ENCODE peak calls at places on chromosomes 12 and 14, in eight cellular contexts. P is tibial nerve, X is body of pancreas, D is IMR-90, S is ovary, B is right cardiac atrium, Z is pancreas, K is neural progenitor cell. R is an unnamed sample.
A peak's percentile ranks its signal among the peaks of the same experiment; 100 is the strongest.

GRCh38 chr12:49763006-49763591 is 21.7 kb downstream of the TMBIM6 start:
- DNase-seq in X (peak; percentile 62), S (peak; percentile 39), P (peak; percentile 80), D (peak; percentile 39), Z (peak; percentile 35), K (peak; percentile 79), B (peak; percentile 71), R (peak; percentile 55)

GRCh38 chr12:50579757-50580267 is 75.0 kb downstream of the DIP2B start:
- DNase-seq in Z (no peak), X (no peak), P (no peak), B (no peak), K (no peak), D (peak; percentile 60), S (no peak), R (no peak)

GRCh38 chr14:70714055-70714550 is 72.4 kb downstream of the TTC9 start:
- DNase-seq in Z (peak; percentile 28), D (peak; percentile 63), B (no peak), S (no peak), X (peak; percentile 54), P (peak; percentile 48), K (peak; percentile 81), R (peak; percentile 46)

GRCh38 chr14:34053666-34054065 is 102.8 kb upstream of the EGLN3 start:
- DNase-seq in Z (no peak), D (no peak), X (no peak), B (peak; percentile 46), P (peak; percentile 32), S (peak; percentile 63), K (no peak), R (no peak)

GRCh38 chr12:12716151-12716844 is 870 bp upstream of the CDKN1B start:
- DNase-seq in X (no peak), B (no peak), S (no peak), P (peak; percentile 42), D (peak; percentile 31), K (no peak), Z (no peak), R (peak; percentile 36)

GRCh38 chr14:90695997-90696681 is 120.1 kb downstream of the TTC7B start:
- DNase-seq in B (no peak), K (no peak), S (no peak), Z (no peak), D (no peak), X (no peak), P (no peak), R (no peak)

GRCh38 chr12:92063641-92064040 is 82.0 kb downstream of the BTG1 start:
- DNase-seq in B (no peak), P (no peak), X (no peak), D (peak; percentile 81), S (no peak), K (no peak), Z (no peak), R (no peak)

GRCh38 chr12:52949413-52950331 is 754 bp downstream of the KRT18 start:
- DNase-seq in P (no peak), B (no peak), D (peak; percentile 95), S (no peak), K (peak; percentile 46), X (peak; percentile 82), Z (peak; percentile 84), R (peak; percentile 91)

GRCh38 chr12:31524791-31525495 is 66.0 kb downstream of the DENND5B start:
- DNase-seq in P (no peak), B (no peak), X (no peak), S (no peak), K (no peak), D (peak; percentile 79), Z (no peak), R (no peak)

GRCh38 chr12:31523306-31523705 is 67.6 kb downstream of the DENND5B start:
- DNase-seq in B (no peak), Z (no peak), D (no peak), X (no peak), K (no peak), S (no peak), P (no peak), R (no peak)

GRCh38 chr12:31519525-31519924 is 71.4 kb downstream of the DENND5B start:
- DNase-seq in D (no peak), X (no peak), S (no peak), B (no peak), P (no peak), K (no peak), Z (no peak), R (no peak)

GRCh38 chr12:31522607-31523006 is 68.3 kb downstream of the DENND5B start:
- DNase-seq in S (no peak), P (no peak), K (no peak), X (no peak), D (no peak), Z (no peak), B (no peak), R (no peak)

GRCh38 chr12:31521972-31522371 is 69.0 kb downstream of the DENND5B start:
- DNase-seq in B (no peak), Z (no peak), K (no peak), P (no peak), S (no peak), D (peak; percentile 54), X (no peak), R (no peak)
- H3K27ac ChIP-seq in B (no peak overlapping the region), Z (no peak overlapping the region), K (no peak overlapping the region), P (no peak overlapping the region), S (no peak overlapping the region), D (no peak overlapping the region), X (no peak overlapping the region), R (no peak overlapping the region)

GRCh38 chr12:662541-663292 is 528 bp downstream of the NINJ2 start:
- DNase-seq in B (peak; percentile 27), D (no peak), P (no peak), S (no peak), K (no peak), X (no peak), Z (no peak), R (no peak)

GRCh38 chr12:664075-664778 is 982 bp upstream of the NINJ2 start:
- DNase-seq in X (no peak), B (no peak), D (no peak), P (no peak), S (no peak), K (no peak), Z (no peak), R (no peak)

GRCh38 chr12:659090-659683 is 4.1 kb downstream of the NINJ2 start:
- DNase-seq in D (no peak), K (peak; percentile 42), X (no peak), B (no peak), S (no peak), Z (no peak), P (no peak), R (no peak)

GRCh38 chr12:663293-663871 is at the start of gene NINJ2:
- DNase-seq in K (no peak), Z (no peak), S (no peak), P (no peak), D (no peak), B (peak; percentile 36), X (no peak), R (no peak)

DNA sequence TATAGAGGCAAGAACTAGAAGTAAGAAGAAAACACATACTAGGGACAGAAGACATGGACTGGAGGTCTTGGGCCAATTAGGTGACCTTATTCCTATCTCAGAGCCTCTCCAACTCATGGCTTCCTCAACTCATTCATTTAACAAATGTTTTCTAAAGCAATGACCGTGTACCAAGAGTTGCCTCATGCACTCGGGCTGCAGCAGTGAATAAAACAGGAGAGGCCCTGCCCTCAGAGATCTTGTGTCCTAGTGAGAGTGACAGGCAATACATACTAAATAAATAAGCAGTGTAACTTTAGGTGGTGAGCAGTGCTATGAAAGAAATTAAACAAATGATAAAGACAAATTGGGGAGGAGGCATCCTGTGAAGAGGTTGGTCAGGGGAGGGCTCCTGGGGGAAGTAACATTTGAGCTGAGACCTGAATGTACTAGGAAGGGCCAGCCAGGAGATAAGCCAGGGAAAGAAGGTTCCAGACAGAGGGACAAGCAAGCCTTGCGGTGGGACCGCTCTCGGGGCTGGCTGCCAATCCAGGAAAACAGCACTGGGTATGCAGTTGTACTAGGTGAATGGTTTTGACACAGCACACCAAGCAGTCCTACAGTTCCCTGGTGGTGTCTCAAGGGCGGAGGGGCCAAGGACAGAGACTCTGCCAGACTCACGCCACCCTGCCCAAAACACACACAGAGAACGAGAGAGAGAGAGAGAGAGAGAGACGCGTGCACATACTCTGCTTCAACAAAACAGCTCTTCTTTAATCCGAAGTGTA is 1.3 kb downstream of the NINJ2 start:
- DNase-seq in P (no peak), K (no peak), Z (no peak), D (no peak), B (peak; percentile 54), S (peak; percentile 29), X (no peak), R (no peak)
- H3K4me3 ChIP-seq in P (no peak overlapping the region), K (no peak overlapping the region), Z (no peak overlapping the region), D (no peak overlapping the region), B (no peak overlapping the region), S (no peak overlapping the region), X (no peak overlapping the region), R (no peak overlapping the region)

GRCh38 chr14:99275222-99275584 is 3.2 kb upstream of the BCL11B start:
- DNase-seq in K (no peak), P (no peak), X (no peak), B (no peak), D (no peak), Z (no peak), S (no peak), R (no peak)

GRCh38 chr14:99273724-99274345 is 1.8 kb upstream of the BCL11B start:
- DNase-seq in P (no peak), D (no peak), K (no peak), B (no peak), X (no peak), Z (no peak), S (no peak), R (no peak)

GRCh38 chr14:99273025-99273723 is 1.2 kb upstream of the BCL11B start:
- DNase-seq in Z (no peak), X (no peak), S (no peak), B (peak; percentile 31), P (no peak), K (peak; percentile 68), D (no peak), R (no peak)

GRCh38 chr14:99276482-99276881 is 4.5 kb upstream of the BCL11B start:
- DNase-seq in D (no peak), P (no peak), B (no peak), X (no peak), K (no peak), S (no peak), Z (no peak), R (no peak)

GRCh38 chr14:99274346-99275221 is 2.6 kb upstream of the BCL11B start:
- DNase-seq in P (peak; percentile 22), X (peak; percentile 51), K (peak; percentile 97), S (peak; percentile 74), D (peak; percentile 37), B (peak; percentile 57), Z (peak; percentile 63), R (peak; percentile 82)
- H3K27ac ChIP-seq in P (peak overlapping the region; percentile 32), X (no peak overlapping the region), K (no peak overlapping the region), S (no peak overlapping the region), D (no peak overlapping the region), B (no peak overlapping the region), Z (no peak overlapping the region), R (no peak overlapping the region)

GRCh38 chr14:93061380-93062012 is 54.2 kb downstream of the ITPK1 start:
- DNase-seq in K (no peak), X (no peak), D (no peak), B (no peak), Z (no peak), S (no peak), P (no peak), R (no peak)

GRCh38 chr14:93063393-93063792 is 52.3 kb downstream of the ITPK1 start:
- DNase-seq in B (no peak), X (no peak), D (no peak), P (no peak), S (no peak), K (no peak), Z (no peak), R (no peak)

GRCh38 chr14:93065272-93065730 is 50.4 kb downstream of the ITPK1 start:
- DNase-seq in P (no peak), S (no peak), Z (no peak), B (no peak), X (no peak), D (no peak), K (no peak), R (no peak)

GRCh38 chr14:93067088-93067487 is 48.6 kb downstream of the ITPK1 start:
- DNase-seq in S (no peak), Z (no peak), D (no peak), B (no peak), K (no peak), X (no peak), P (no peak), R (no peak)

GRCh38 chr14:93064411-93065271 is 51.1 kb downstream of the ITPK1 start:
- DNase-seq in S (no peak), D (peak; percentile 52), P (no peak), K (no peak), B (no peak), Z (no peak), X (no peak), R (no peak)
- H3K4me3 ChIP-seq in S (no peak overlapping the region), D (no peak overlapping the region), P (no peak overlapping the region), K (no peak overlapping the region), B (no peak overlapping the region), Z (no peak overlapping the region), X (no peak overlapping the region), R (no peak overlapping the region)